ENCODE peak calls at places on chromosomes 4 and X, in six cellular contexts. Y, O, Q, E, H and B are unnamed samples.

GRCh38 chr4:27398911-27399310 is 538.3 kb downstream of the STIM2 start:
- DNase-seq in O (no peak), Q (no peak), Y (no peak), H (no peak), E (no peak), B (no peak)

GRCh38 chr4:29453421-29453820 is 1266.7 kb upstream of the PCDH7 start:
- DNase-seq in Q (no peak), O (no peak), H (no peak), Y (no peak), E (no peak), B (no peak)

GRCh38 chr4:43411226-43411625 is 518.7 kb downstream of the GRXCR1 start:
- DNase-seq in Q (no peak), Y (no peak), H (no peak), E (no peak), O (no peak), B (no peak)

GRCh38 chrX:81168391-81168790 is 33.3 kb downstream of the HMGN5 start:
- DNase-seq in E (no peak), H (no peak), Y (no peak), O (no peak), Q (no peak), B (no peak)

GRCh38 chr4:168515222-168516011 is 18.6 kb downstream of the PALLD start:
- DNase-seq in Y (no peak), Q (no peak), H (no peak), O (no peak), E (no peak), B (peak; percentile 30)

GRCh38 chrX:24969812-24970211 is 46.0 kb downstream of the ARX start:
- DNase-seq in Q (no peak), E (no peak), H (no peak), O (no peak), Y (no peak), B (no peak)

GRCh38 chr4:2623442-2623841 is 87.0 kb downstream of the FAM193A start:
- DNase-seq in Q (no peak), Y (no peak), O (no peak), H (no peak), E (no peak), B (no peak)

GRCh38 chrX:3636803-3637202 is 76.6 kb downstream of the PRKX start:
- DNase-seq in Q (no peak), H (peak; percentile 17), Y (no peak), O (no peak), E (no peak), B (no peak)

GRCh38 chr4:65918217-65918616 is 247.9 kb upstream of the EPHA5 start:
- DNase-seq in Q (no peak), Y (no peak), H (no peak), O (no peak), E (no peak), B (no peak)

GRCh38 chrX:5236096-5236495 is 992.6 kb downstream of the NLGN4X start:
- DNase-seq in O (no peak), Y (no peak), E (no peak), H (peak; percentile 59), Q (no peak), B (no peak)

GRCh38 chrX:23637187-23637586 is 30.1 kb upstream of the PRDX4 start:
- DNase-seq in H (no peak), Q (no peak), E (no peak), O (no peak), Y (no peak), B (no peak)

GRCh38 chr4:140296335-140296753 is 77.1 kb upstream of the SCOC start:
- DNase-seq in Y (no peak), H (no peak), O (no peak), E (peak; percentile 74), Q (peak; percentile 70), B (peak; percentile 40)

GRCh38 chr4:173529505-173530325 is at the start of gene HAND2:
- DNase-seq in E (no peak), Y (peak; percentile 76), Q (no peak), H (peak; percentile 84), O (no peak), B (peak; percentile 46)

GRCh38 chr4:103074598-103075434 is 1.7 kb downstream of the SLC9B2 start:
- DNase-seq in H (no peak), Q (no peak), Y (no peak), E (no peak), O (no peak), B (no peak)

GRCh38 chr4:8188743-8189550 is 10.1 kb upstream of the SH3TC1 start:
- DNase-seq in E (peak; percentile 83), O (no peak), Y (peak; percentile 88), Q (no peak), H (no peak), B (peak; percentile 88)

GRCh38 chrX:129748265-129748664 is 9.5 kb downstream of the XPNPEP2 start:
- DNase-seq in O (no peak), H (no peak), Y (no peak), Q (no peak), E (no peak), B (peak; percentile 39)

GRCh38 chrX:48003367-48003757 is 427 bp downstream of the ZNF182 start:
- DNase-seq in Q (no peak), H (no peak), Y (peak; percentile 49), O (no peak), E (no peak), B (no peak)

GRCh38 chr4:8403981-8404380 is 36.5 kb downstream of the ACOX3 start:
- DNase-seq in H (no peak), Q (no peak), Y (no peak), O (no peak), E (no peak), B (no peak)

GRCh38 chr4:165335163-165335703 is 7.8 kb downstream of the MSMO1 start:
- DNase-seq in E (no peak), Q (no peak), H (no peak), Y (no peak), O (no peak), B (no peak)

GRCh38 chr4:121253961-121254360 is 89.8 kb upstream of the TNIP3 start:
- DNase-seq in O (no peak), E (no peak), H (no peak), Q (no peak), Y (no peak), B (no peak)

GRCh38 chr4:121252224-121252806 is 88.2 kb upstream of the TNIP3 start:
- DNase-seq in O (peak; percentile 37), H (peak; percentile 90), Q (peak; percentile 56), Y (no peak), E (peak; percentile 52), B (peak; percentile 12)

GRCh38 chr4:121256346-121256745 is 92.2 kb upstream of the TNIP3 start:
- DNase-seq in E (no peak), Q (peak; percentile 15), O (peak; percentile 14), H (no peak), Y (no peak), B (no peak)

DNA sequence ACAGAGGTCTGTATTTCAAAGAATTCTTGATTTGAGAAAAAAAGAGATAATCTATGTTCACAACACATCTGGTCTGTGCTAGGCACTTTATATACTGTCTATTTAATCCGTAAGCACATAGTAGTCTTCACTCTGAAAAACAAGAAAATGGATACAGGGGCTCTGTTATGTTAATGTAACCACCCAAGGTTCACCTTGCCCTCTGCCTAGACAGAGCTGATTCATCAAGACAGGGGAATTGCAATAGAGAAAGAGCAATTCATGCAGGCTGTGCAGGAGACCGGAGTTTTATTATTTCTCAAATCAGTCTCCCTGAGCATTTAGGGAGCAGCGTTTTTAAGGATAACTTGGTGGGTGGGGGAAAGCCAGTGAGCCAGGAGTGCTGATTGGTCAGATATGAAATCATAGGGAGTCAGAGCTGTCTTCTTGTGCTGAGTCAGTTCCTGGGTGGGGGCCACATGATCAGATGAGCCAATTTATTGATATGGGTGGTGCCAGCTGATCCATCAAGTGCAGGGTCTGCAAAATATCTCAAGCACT is 92.8 kb upstream of the TNIP3 start:
- DNase-seq in E (no peak), Y (no peak), O (no peak), Q (no peak), H (no peak), B (no peak)
- H3K27ac ChIP-seq in E (no peak overlapping the region), Y (no peak overlapping the region), O (no peak overlapping the region), Q (no peak overlapping the region), H (no peak overlapping the region), B (no peak overlapping the region)

DNA sequence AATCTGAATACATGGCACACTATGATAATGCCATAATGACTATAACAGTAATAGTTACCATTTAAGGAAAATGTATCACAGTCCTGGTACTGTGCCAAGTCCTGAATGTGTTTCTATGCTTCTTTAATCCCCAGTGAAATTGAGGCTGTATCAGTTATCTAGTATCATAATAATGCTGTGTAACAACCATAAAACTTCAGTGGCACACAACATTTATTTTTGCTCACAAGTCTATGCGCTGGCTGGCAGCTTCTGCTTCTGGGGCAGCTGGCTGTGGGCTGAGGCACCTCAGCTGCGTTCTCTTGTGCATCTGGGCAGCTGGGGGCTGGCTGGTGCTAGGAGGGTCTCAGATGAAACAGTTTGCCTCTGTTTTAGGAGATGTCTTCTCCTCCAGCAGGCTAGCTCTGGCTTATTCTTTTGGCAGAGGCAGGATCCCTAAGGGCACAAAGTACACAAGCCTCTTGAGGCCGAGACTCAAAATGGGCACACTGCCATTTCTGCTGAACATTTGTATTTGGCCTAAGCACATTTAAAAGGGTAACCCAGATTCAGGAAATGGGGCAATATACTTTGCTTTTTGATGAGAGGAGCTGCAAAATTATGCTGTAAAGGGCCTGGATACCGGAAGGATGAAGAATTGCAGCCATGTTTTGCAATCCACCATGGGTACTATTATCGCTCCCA is 62.6 kb upstream of the DHX15 start:
- DNase-seq in H (no peak), Y (no peak), O (no peak), Q (no peak), E (no peak), B (no peak)
- H3K27ac ChIP-seq in H (no peak overlapping the region), Y (no peak overlapping the region), O (no peak overlapping the region), Q (no peak overlapping the region), E (no peak overlapping the region), B (no peak overlapping the region)

DNA sequence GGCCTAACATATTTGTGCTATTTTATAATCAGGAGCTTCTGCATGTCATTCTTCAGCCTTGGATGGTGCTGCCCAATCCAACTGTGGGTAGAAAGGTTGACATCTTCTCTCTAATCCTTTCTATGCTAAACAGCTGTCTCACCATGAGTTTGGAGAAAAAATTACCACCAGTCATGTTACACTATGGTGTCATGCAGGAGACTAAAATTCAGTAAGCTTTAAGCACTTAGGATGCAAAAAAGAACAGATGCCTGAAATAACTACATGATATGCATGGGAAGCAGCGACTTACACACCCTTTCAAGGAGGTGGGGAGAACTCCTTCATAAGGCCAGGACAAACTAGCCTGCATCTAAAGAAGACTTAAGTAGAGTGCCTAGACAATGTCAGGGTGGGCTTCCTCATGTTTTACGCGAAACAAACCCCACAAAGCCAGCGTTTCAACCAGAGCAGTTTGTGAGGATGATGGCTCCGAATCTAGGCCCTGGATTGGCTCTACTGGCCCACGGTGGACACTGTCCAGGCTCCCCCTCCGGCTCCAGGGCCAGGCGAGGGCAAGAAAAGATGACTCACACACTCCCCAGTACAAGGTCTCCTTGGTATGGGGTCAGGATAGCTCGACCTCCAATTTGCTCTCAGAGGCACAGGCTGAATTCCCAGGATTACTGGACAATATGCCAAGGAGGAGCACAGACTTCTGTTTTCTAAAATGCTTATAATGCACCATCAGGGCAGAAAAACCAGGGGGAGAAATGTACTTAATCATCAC is 45.1 kb downstream of the STX18 start:
- DNase-seq in Y (peak; percentile 19), O (no peak), E (no peak), Q (no peak), H (no peak), B (no peak)
- H3K27ac ChIP-seq in Y (no peak overlapping the region), O (no peak overlapping the region), E (no peak overlapping the region), Q (no peak overlapping the region), H (no peak overlapping the region), B (no peak overlapping the region)

GRCh38 chr4:185839204-185839712 is 27.3 kb upstream of the SORBS2 start:
- DNase-seq in H (peak; percentile 93), O (no peak), Q (peak; percentile 97), E (peak; percentile 38), Y (no peak), B (peak; percentile 7)
- H3K27ac ChIP-seq in H (peak overlapping the region; percentile 95), O (no peak overlapping the region), Q (peak overlapping the region; percentile 96), E (peak overlapping the region; percentile 48), Y (no peak overlapping the region), B (peak overlapping the region; percentile 68)